ENCODE peak calls at places on chromosome 7, in five cellular contexts. H is NCI-H1417, X is skeletal muscle cell, L is HCEC 1CT, F is NCI-H187. E is an unnamed sample.

GRCh38 chr7:25858562-25859411 is 293.2 kb upstream of the NFE2L3 start:
- DNase-seq in H (peak), X (no peak), L (no peak), F (no peak), E (no peak)

GRCh38 chr7:5596046-5596895 is 172.6 kb upstream of the TNRC18 start:
- DNase-seq in H (no peak), X (peak), L (peak), F (no peak), E (peak)

GRCh38 chr7:27606270-27607209 is 56.1 kb downstream of the HIBADH start:
- DNase-seq in H (peak), X (peak), L (peak), F (no peak), E (no peak)

GRCh38 chr7:80440908-80441307 is 71.0 kb downstream of the GNAT3 start:
- DNase-seq in H (no peak), X (no peak), L (peak), F (no peak), E (no peak)

GRCh38 chr7:131501422-131501821 is 55.0 kb downstream of the PODXL start:
- DNase-seq in H (no peak), X (peak), L (peak), F (no peak), E (no peak)

GRCh38 chr7:92767427-92767826 is 68.9 kb downstream of the CDK6 start:
- DNase-seq in H (peak), X (no peak), L (peak), F (no peak), E (no peak)

GRCh38 chr7:69585169-69585568 is 13.1 kb upstream of the AUTS2 start:
- DNase-seq in H (no peak), X (no peak), L (no peak), F (no peak), E (no peak)

GRCh38 chr7:113100091-113100723 is 13.6 kb upstream of the GPR85 start:
- DNase-seq in H (peak), X (peak), L (no peak), F (no peak), E (no peak)

GRCh38 chr7:85167636-85168035 is 19.2 kb downstream of the SEMA3D start:
- DNase-seq in H (no peak), X (no peak), L (no peak), F (no peak), E (no peak)

GRCh38 chr7:130393095-130393494 is 12.8 kb downstream of the CPA1 start:
- DNase-seq in H (no peak), X (peak), L (peak), F (peak), E (no peak)

GRCh38 chr7:128217030-128217805 is 23.9 kb upstream of the LEP start:
- DNase-seq in H (no peak), X (peak), L (peak), F (no peak), E (no peak)

GRCh38 chr7:37329940-37330339 is 118.7 kb downstream of the ELMO1 start:
- DNase-seq in H (no peak), X (no peak), L (no peak), F (no peak), E (no peak)

GRCh38 chr7:44061645-44062179 is 3.7 kb downstream of the PGAM2 start:
- DNase-seq in H (no peak), X (no peak), L (no peak), F (no peak), E (peak)

GRCh38 chr7:140604076-140604475 is 36.5 kb downstream of the DENND2A start:
- DNase-seq in H (no peak), X (no peak), L (no peak), F (no peak), E (no peak)

GRCh38 chr7:70063796-70064423 is 465.6 kb downstream of the AUTS2 start:
- DNase-seq in H (no peak), X (no peak), L (no peak), F (no peak), E (no peak)

GRCh38 chr7:26949319-26949718 is 84.9 kb upstream of the SKAP2 start:
- DNase-seq in H (no peak), X (no peak), L (no peak), F (no peak), E (no peak)

GRCh38 chr7:129775695-129776396 is 164.3 kb downstream of the NRF1 start:
- DNase-seq in H (no peak), X (no peak), L (no peak), F (no peak), E (no peak)

GRCh38 chr7:46508541-46508940 is 587.5 kb upstream of the IGFBP3 start:
- DNase-seq in H (no peak), X (no peak), L (no peak), F (no peak), E (no peak)

GRCh38 chr7:98162758-98163157 is 48.5 kb upstream of the BHLHA15 start:
- DNase-seq in H (peak), X (no peak), L (no peak), F (no peak), E (no peak)

GRCh38 chr7:143256325-143256724 is 6.9 kb upstream of the GSTK1 start:
- DNase-seq in H (no peak), X (no peak), L (no peak), F (no peak), E (no peak)